ENCODE peak calls at places on chromosome X, in five cellular contexts. B is tibial artery, C is spleen, Q is astrocyte, A is endodermal cell. J is an unnamed sample. For H3K36me3, the result is how much of the 10 kb centered on the place peaks cover.

GRCh38 chrX:104315555-104315954 is 60.8 kb upstream of the ESX1 start:
- DNase-seq in Q (peak), C (no peak), A (no peak), B (no peak), J (no peak)

GRCh38 chrX:150268839-150269238 is 94.3 kb upstream of the MAMLD1 start:
- DNase-seq in A (no peak), C (no peak), B (no peak), Q (no peak), J (no peak)

GRCh38 chrX:110002300-110003166 is at the start of gene TMEM164:
- DNase-seq in C (peak), B (peak), A (peak), Q (peak), J (no peak)

GRCh38 chrX:7110821-7111276 is 36.7 kb upstream of the STS start:
- DNase-seq in A (peak), B (no peak), Q (no peak), C (no peak), J (no peak)

GRCh38 chrX:115023139-115023538 is 5.7 kb upstream of the IL13RA2 start:
- DNase-seq in Q (peak), B (no peak), A (no peak), C (no peak), J (peak)

GRCh38 chrX:154096140-154097002 is 1.1 kb downstream of the MECP2 start:
- DNase-seq in Q (peak), B (peak), C (no peak), A (no peak), J (no peak)

GRCh38 chrX:67426946-67427345 is 116.9 kb upstream of the AR start:
- DNase-seq in A (no peak), B (no peak), Q (no peak), C (no peak), J (no peak)

GRCh38 chrX:20802036-20802435 is 535.3 kb upstream of the RPS6KA3 start:
- DNase-seq in B (no peak), A (no peak), C (no peak), Q (no peak), J (no peak)

GRCh38 chrX:68830486-68831404 is 1.9 kb downstream of the EFNB1 start:
- DNase-seq in A (peak), Q (no peak), B (no peak), C (no peak), J (no peak)

GRCh38 chrX:40099046-40099968 is 1.5 kb upstream of the BCOR start:
- DNase-seq in B (no peak), A (peak), C (peak), Q (no peak), J (no peak)

GRCh38 chrX:41200785-41201184 is 115.5 kb downstream of the USP9X start:
- DNase-seq in A (no peak), C (no peak), Q (no peak), B (no peak), J (no peak)
- H3K36me3 ChIP-seq in A (half or more), C (half or more), Q (under half), B (under half), J (under half)

DNA sequence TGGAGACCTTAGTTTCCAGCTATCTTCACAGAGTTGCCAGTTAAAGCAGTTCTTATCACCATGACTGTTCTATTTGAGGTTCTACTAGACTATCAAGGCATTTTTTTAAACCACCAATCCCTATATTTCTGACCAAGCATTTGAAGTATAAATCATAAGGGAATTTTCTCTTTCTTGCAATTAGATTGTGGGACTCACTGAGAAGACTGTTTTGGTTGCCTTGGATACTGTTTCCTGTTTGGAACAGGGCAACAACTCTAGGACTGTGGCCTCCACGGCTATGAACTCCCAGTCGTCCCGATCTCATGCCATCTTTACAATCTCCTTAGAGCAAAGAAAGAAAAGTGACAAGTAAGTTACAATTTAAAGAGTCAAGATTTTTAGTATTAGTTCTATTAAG is 11.8 kb downstream of the KIF4A start:
- DNase-seq in B (no peak), Q (peak), C (no peak), A (no peak), J (peak)
- H3K36me3 ChIP-seq in B (under half), Q (under half), C (under half), A (under half), J (under half)

DNA sequence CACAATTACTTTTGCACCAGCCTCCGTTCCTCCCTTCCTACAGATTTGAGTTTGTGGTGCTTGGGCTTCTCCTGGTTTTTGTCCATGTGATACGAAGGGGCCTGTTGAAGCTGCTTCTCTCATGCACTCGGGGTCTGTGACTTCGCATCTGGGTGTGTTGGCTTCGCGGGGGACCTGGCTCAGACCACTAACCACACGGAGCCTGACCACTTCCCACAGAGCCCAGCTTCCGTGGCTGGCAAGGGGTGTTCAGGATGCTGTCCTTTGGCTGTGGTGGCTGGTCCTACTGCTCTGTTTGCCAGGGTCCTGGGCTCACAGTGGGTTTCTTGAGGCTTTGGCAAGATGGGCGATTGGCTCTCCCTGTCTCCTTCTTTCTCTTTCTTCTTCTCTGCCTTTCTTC is 19.8 kb upstream of the XG start:
- DNase-seq in Q (no peak), C (no peak), B (no peak), A (no peak), J (no peak)
- H3K36me3 ChIP-seq in Q (under half), C (half or more), B (half or more), A (half or more), J (under half)

GRCh38 chrX:41827886-41828285 is 95.5 kb downstream of the CASK start:
- DNase-seq in A (no peak), C (no peak), B (no peak), Q (peak), J (no peak)

GRCh38 chrX:41825796-41826195 is 97.6 kb downstream of the CASK start:
- DNase-seq in A (no peak), C (no peak), B (no peak), Q (no peak), J (no peak)

GRCh38 chrX:41824551-41824950 is 98.8 kb downstream of the CASK start:
- DNase-seq in C (no peak), A (peak), B (no peak), Q (peak), J (no peak)

GRCh38 chrX:41823402-41823801 is 99.4 kb downstream of the GPR82 start:
- DNase-seq in C (no peak), A (no peak), Q (peak), B (no peak), J (no peak)

GRCh38 chrX:41828821-41829220 is 94.5 kb downstream of the CASK start:
- DNase-seq in A (no peak), C (no peak), B (no peak), Q (peak), J (no peak)
- H3K36me3 ChIP-seq in A (under half), C (under half), B (under half), Q (under half), J (under half)